ENCODE peak calls at places on chromosomes 7 and 10, in seven cellular contexts. One of them, this sample, is unnamed.

GRCh38 chr10:5461914-5462840 is 37.2 kb downstream of the CALML5 start:
- DNase-seq in K562: peak
- DNase-seq in HepG2: no peak
- DNase-seq in GM12878: no peak
- DNase-seq in HCT116: no peak
- DNase-seq in SK-N-SH: no peak
- DNase-seq in H1: peak
- DNase-seq in this sample: no peak

GRCh38 chr10:70680899-70681730 is 8.8 kb downstream of the ADAMTS14 start:
- DNase-seq in HCT116: no peak
- DNase-seq in H1: no peak
- DNase-seq in K562: no peak
- DNase-seq in HepG2: no peak
- DNase-seq in SK-N-SH: peak
- DNase-seq in GM12878: no peak
- DNase-seq in this sample: peak

GRCh38 chr10:29688230-29688634 is 53.5 kb upstream of the SVIL start:
- DNase-seq in SK-N-SH: peak
- DNase-seq in H1: peak
- DNase-seq in HCT116: peak
- DNase-seq in K562: no peak
- DNase-seq in GM12878: no peak
- DNase-seq in HepG2: no peak
- DNase-seq in this sample: no peak

GRCh38 chr7:129169171-129169643 is 19.2 kb upstream of the SMO start:
- DNase-seq in GM12878: no peak
- DNase-seq in HCT116: no peak
- DNase-seq in K562: peak
- DNase-seq in H1: peak
- DNase-seq in SK-N-SH: no peak
- DNase-seq in HepG2: no peak
- DNase-seq in this sample: no peak

GRCh38 chr10:63667596-63667995 is 146.4 kb downstream of the REEP3 start:
- DNase-seq in HCT116: no peak
- DNase-seq in H1: no peak
- DNase-seq in K562: no peak
- DNase-seq in GM12878: no peak
- DNase-seq in SK-N-SH: no peak
- DNase-seq in HepG2: no peak
- DNase-seq in this sample: no peak

GRCh38 chr10:88792656-88793055 is 9.9 kb upstream of the LIPM start:
- DNase-seq in K562: no peak
- DNase-seq in H1: no peak
- DNase-seq in SK-N-SH: no peak
- DNase-seq in GM12878: peak
- DNase-seq in HCT116: no peak
- DNase-seq in HepG2: no peak
- DNase-seq in this sample: no peak

GRCh38 chr10:86652361-86653202 is 1.8 kb upstream of the OPN4 start:
- DNase-seq in SK-N-SH: peak
- DNase-seq in K562: no peak
- DNase-seq in H1: no peak
- DNase-seq in HepG2: no peak
- DNase-seq in GM12878: no peak
- DNase-seq in HCT116: no peak
- DNase-seq in this sample: no peak

GRCh38 chr10:81534991-81535390 is 340.0 kb upstream of the NRG3 start:
- DNase-seq in GM12878: no peak
- DNase-seq in H1: no peak
- DNase-seq in HepG2: no peak
- DNase-seq in SK-N-SH: no peak
- DNase-seq in K562: no peak
- DNase-seq in HCT116: no peak
- DNase-seq in this sample: peak

GRCh38 chr10:13099666-13100348 is at the start of gene OPTN:
- DNase-seq in HCT116: peak
- DNase-seq in GM12878: peak
- DNase-seq in HepG2: peak
- DNase-seq in SK-N-SH: peak
- DNase-seq in H1: peak
- DNase-seq in K562: peak
- DNase-seq in this sample: peak

GRCh38 chr7:137342751-137343482 is 616 bp downstream of the PTN start:
- DNase-seq in SK-N-SH: no peak
- DNase-seq in GM12878: no peak
- DNase-seq in K562: no peak
- DNase-seq in H1: no peak
- DNase-seq in HCT116: no peak
- DNase-seq in HepG2: no peak
- DNase-seq in this sample: no peak

DNA sequence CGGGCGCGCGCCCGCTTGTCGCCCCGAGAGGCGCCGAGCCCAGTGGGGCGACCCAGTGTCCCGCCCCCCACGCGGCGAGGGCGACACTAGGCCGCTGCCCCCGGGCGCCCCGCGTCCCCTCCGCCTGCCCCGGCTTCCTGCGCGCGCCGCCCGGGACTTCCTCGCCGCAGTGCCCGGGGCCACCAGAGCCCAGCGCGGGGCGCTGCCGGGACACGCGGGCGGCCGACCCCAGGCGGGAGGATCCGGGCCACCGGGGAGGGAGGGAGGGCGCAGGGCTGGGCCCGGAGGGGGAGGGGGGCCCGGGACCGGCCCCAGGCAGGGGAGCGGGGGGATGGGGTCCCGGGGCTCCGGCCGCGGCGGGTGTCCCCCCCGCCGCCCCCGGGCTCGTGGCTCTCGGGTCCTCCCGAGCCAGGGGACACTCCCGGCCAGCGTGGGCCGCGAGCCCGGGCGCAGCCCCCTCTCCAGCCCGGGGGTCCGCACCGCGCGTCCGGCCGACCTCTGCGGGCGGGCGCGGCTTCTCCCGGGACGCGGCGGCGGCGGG is 435 bp upstream of the PWWP2B start:
- DNase-seq in HCT116: no peak
- DNase-seq in SK-N-SH: peak
- DNase-seq in HepG2: peak
- DNase-seq in GM12878: no peak
- DNase-seq in K562: peak
- DNase-seq in H1: no peak
- DNase-seq in this sample: peak
- TF ChIP-seq JUND in HCT116: no peak
- TF ChIP-seq JUND in SK-N-SH: no peak
- TF ChIP-seq JUND in HepG2: no peak
- TF ChIP-seq JUND in GM12878: no peak
- TF ChIP-seq JUND in K562: no peak
- TF ChIP-seq JUND in H1: no peak
- TF ChIP-seq JUND in this sample: no peak

DNA sequence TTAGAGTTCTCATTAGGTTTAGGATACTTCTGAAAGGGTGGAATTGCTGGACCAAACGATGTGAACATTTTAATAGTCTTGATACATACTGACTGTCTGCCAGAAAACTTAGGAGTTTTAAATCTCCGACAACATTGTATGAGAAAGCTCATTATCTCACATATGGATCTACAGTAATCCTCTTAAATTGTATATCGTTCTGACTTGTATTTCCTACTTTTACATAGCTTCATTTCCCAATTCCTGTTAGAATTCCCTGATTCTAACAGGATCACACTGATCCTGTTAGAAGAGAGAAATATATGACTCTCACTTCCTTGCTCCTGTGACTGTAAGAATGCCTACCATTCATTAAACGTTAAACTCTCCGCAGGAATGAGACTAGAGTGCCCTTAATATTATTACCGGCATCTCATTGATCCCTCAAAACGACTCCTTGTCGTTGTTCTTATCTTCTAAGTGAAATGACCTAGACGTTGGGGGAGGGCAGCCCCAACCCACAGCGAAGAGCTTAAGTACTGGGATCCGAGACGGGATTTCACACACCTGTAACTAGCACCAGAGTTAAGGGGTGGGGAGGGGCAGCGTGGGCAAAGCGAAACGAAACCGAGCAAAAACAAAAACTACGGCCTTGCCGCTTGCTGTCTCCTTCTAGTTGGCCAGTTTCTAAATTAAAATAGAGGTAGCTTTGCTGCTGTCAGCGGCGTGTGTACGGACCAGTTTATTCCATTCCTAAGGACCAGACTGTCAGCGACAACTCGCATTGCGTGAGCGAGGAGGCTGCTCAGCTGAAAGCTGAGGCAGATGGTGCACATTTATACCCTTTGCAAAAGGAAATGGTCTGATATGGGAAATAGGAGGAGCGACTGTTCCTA is 678 bp upstream of the TMEM106B start:
- DNase-seq in GM12878: no peak
- DNase-seq in HCT116: no peak
- DNase-seq in SK-N-SH: peak
- DNase-seq in HepG2: peak
- DNase-seq in H1: no peak
- DNase-seq in K562: no peak
- DNase-seq in this sample: peak
- TF ChIP-seq JUND in GM12878: no peak
- TF ChIP-seq JUND in HCT116: no peak
- TF ChIP-seq JUND in SK-N-SH: no peak
- TF ChIP-seq JUND in HepG2: no peak
- TF ChIP-seq JUND in H1: no peak
- TF ChIP-seq JUND in K562: no peak
- TF ChIP-seq JUND in this sample: no peak

DNA sequence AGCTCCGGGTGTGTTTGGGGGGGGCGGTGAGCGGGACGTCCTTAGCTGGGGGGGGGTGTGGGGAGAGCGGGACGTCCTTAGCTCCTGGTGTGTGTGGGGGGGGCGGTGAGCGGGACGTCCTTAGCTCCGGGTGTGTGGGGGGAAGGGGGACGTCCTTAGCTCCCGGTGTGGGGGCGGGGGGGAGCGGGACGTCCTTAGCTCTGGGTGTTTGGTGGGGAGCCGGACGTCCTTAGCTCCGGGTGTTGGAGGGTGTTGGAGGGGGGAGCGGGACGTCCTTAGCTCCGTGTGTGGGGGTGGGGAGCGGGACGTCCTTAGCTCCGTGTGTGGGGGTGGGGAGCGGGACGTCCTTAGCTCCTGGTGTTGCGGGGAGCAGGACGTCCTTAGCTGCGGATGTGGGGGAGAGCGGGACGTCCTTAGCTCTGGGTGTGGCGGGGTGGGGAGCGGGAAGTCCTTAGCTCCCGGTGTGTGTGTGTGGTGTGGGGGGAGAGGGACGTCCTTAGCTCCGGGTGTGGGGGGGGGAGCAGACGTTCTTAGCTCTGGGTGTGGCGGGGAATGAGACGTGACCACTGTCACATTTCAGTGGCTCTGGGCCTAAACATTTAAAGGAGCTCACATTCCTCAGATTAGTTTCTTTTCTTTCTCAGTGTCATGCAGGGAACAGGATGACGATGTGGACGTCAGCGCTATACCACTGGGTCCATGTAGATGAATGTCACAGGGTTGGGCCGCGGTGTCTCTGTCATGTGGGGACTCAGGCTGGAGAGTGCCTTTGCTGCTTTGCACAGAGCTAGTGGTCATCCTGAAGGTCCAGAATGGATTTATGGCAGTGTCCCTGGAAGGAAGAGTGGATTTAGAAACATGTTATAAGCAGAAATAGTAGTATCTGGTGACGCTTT is 7.5 kb downstream of the DYNC2I1 start:
- DNase-seq in SK-N-SH: peak
- DNase-seq in HCT116: peak
- DNase-seq in HepG2: peak
- DNase-seq in K562: peak
- DNase-seq in H1: no peak
- DNase-seq in GM12878: peak
- DNase-seq in this sample: peak
- TF ChIP-seq JUND in SK-N-SH: no peak
- TF ChIP-seq JUND in HCT116: no peak
- TF ChIP-seq JUND in HepG2: no peak
- TF ChIP-seq JUND in K562: peak
- TF ChIP-seq JUND in H1: no peak
- TF ChIP-seq JUND in GM12878: no peak
- TF ChIP-seq JUND in this sample: no peak

DNA sequence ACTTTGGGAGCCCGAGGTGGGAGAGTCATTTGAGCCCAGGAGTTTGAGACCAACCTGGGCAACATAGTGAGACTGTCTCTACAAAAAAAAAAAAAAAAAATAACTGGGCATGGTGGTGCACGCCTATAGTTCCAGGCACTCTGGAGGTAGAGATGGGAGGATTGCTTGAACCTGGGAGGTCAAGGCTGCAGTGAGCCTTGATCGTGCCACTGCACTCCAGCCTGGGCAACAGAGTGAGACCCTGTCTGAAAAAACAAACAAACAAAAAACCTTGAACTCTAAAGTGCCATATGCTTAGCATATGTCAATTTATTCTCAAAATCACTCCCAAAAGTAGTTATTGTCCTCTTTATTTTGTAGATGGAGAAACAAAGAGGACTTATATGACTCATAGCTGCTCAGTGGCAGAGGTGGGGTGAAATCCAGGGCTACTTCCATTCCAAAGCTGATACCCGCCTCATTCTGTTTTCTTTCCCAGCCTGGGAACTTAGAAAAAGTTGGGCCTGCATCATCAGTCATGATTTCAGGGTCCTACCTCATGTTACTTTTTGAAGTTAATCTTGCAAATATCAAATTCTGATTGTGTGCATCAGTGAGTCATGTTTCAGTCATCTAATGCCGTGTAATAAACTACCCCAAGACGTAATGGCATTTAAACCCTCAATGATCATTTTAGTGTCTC is 13.3 kb downstream of the DHTKD1 start:
- DNase-seq in H1: no peak
- DNase-seq in GM12878: no peak
- DNase-seq in HCT116: no peak
- DNase-seq in K562: no peak
- DNase-seq in SK-N-SH: no peak
- DNase-seq in HepG2: no peak
- DNase-seq in this sample: no peak
- TF ChIP-seq JUND in H1: no peak
- TF ChIP-seq JUND in GM12878: no peak
- TF ChIP-seq JUND in HCT116: peak
- TF ChIP-seq JUND in K562: no peak
- TF ChIP-seq JUND in SK-N-SH: peak
- TF ChIP-seq JUND in HepG2: no peak
- TF ChIP-seq JUND in this sample: no peak

This sample was measured in T47D.